ENCODE peak calls at places on chromosomes 1 and 21, in four cellular contexts. U is IMR-90, X is H9, I is H1. B is an unnamed sample.

GRCh38 chr1:26368006-26368405 is 4.5 kb downstream of the ZNF683 start:
- DNase-seq in I (no peak), U (no peak), X (no peak), B (no peak)

GRCh38 chr21:41247561-41247968 is 69.0 kb upstream of the FAM3B start:
- DNase-seq in X (no peak), U (peak), I (peak), B (no peak)

GRCh38 chr21:46667735-46668380 is 32.4 kb downstream of the PRMT2 start:
- DNase-seq in I (peak), U (peak), X (peak), B (peak)

GRCh38 chr1:1144122-1144842 is 28.4 kb upstream of the C1orf159 start:
- DNase-seq in X (peak), U (no peak), I (no peak), B (no peak)

GRCh38 chr1:156865258-156865657 is 4.6 kb downstream of the NTRK1 start:
- DNase-seq in U (no peak), X (no peak), I (no peak), B (no peak)

GRCh38 chr1:44048816-44049215 is 17.6 kb upstream of the SLC6A9 start:
- DNase-seq in X (no peak), U (peak), I (no peak), B (no peak)

GRCh38 chr1:27574001-27574781 is 29.8 kb downstream of the AHDC1 start:
- DNase-seq in I (no peak), X (no peak), U (no peak), B (peak)

GRCh38 chr1:2459757-2460156 is 16.3 kb upstream of the PLCH2 start:
- DNase-seq in X (no peak), I (no peak), U (peak), B (no peak)

GRCh38 chr21:38380391-38381137 is 117.7 kb downstream of the ERG start:
- DNase-seq in X (no peak), U (peak), I (no peak), B (no peak)

GRCh38 chr1:50701706-50702317 is 258.3 kb downstream of the FAF1 start:
- DNase-seq in I (no peak), X (no peak), U (no peak), B (no peak)

GRCh38 chr1:31855038-31855845 is 39.4 kb upstream of the SPOCD1 start:
- DNase-seq in X (no peak), I (no peak), U (peak), B (no peak)

GRCh38 chr1:22888320-22889075 is 84.2 kb downstream of the LACTBL1 start:
- DNase-seq in X (no peak), U (peak), I (no peak), B (no peak)

GRCh38 chr1:215682232-215682631 is 115.1 kb downstream of the KCTD3 start:
- DNase-seq in I (no peak), U (peak), X (no peak), B (no peak)

GRCh38 chr1:198657550-198658064 is 18.8 kb downstream of the PTPRC start:
- DNase-seq in X (no peak), I (no peak), U (peak), B (no peak)

GRCh38 chr1:101526813-101527212 is 290.0 kb downstream of the S1PR1 start:
- DNase-seq in X (no peak), U (no peak), I (no peak), B (no peak)

GRCh38 chr21:45154511-45155508 is 80.4 kb downstream of the ADARB1 start:
- DNase-seq in X (peak), I (peak), U (peak), B (peak)

GRCh38 chr1:179298952-179299351 is 5.4 kb downstream of the SOAT1 start:
- DNase-seq in U (no peak), X (no peak), I (no peak), B (no peak)

GRCh38 chr1:203286161-203286984 is 18.9 kb upstream of the BTG2 start:
- DNase-seq in U (no peak), X (no peak), I (no peak), B (peak)

GRCh38 chr1:203283597-203283996 is 21.7 kb upstream of the BTG2 start:
- DNase-seq in I (no peak), X (no peak), U (no peak), B (no peak)

GRCh38 chr1:203281851-203282661 is 23.3 kb upstream of the BTG2 start:
- DNase-seq in I (peak), U (no peak), X (no peak), B (no peak)

GRCh38 chr1:203282720-203283542 is 22.4 kb upstream of the BTG2 start:
- DNase-seq in U (no peak), I (no peak), X (no peak), B (no peak)

GRCh38 chr1:203284411-203285208 is 20.7 kb upstream of the BTG2 start:
- DNase-seq in X (no peak), U (no peak), I (no peak), B (no peak)
- H2AK5ac ChIP-seq in X (no peak), U (no peak), I (no peak), B (no peak)

GRCh38 chr1:41473738-41474362 is 10.6 kb downstream of the EDN2 start:
- DNase-seq in U (no peak), I (no peak), X (no peak), B (no peak)

GRCh38 chr1:41468082-41468762 is 16.3 kb downstream of the EDN2 start:
- DNase-seq in I (no peak), X (no peak), U (no peak), B (no peak)

GRCh38 chr1:41469706-41470105 is 14.8 kb downstream of the EDN2 start:
- DNase-seq in I (no peak), U (no peak), X (no peak), B (no peak)

GRCh38 chr1:41474490-41475271 is 9.8 kb downstream of the EDN2 start:
- DNase-seq in I (no peak), X (no peak), U (no peak), B (peak)

GRCh38 chr1:41471658-41472057 is 12.8 kb downstream of the EDN2 start:
- DNase-seq in I (no peak), U (no peak), X (no peak), B (no peak)
- H4K5ac ChIP-seq in I (no peak), U (no peak), X (no peak), B (no peak)

DNA sequence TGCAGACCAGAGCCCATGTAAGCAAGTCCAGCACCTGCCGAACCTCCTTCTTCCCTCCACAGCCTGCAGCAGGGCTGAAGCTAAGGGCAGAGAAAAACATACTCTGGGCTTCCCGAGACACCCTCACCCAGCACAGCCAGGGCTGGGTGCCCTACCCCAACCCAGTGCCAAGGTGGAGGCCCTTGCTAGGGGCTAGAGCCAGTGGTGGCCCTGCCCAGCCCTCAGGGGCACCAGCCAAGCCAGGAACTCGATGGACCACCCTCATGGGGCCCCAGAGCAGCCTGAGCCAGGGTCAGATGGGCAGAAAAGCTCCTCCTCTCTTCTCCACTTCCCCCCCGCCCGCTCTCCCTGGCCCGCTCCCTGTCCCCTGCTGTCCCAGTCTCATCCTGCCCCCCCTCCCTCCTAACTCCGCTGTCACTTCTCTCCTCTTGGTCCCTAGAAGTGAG is 15.9 kb downstream of the TNFRSF25 start:
- DNase-seq in I (no peak), U (no peak), X (no peak), B (no peak)
- H2AK5ac ChIP-seq in I (no peak), U (no peak), X (no peak), B (no peak)

DNA sequence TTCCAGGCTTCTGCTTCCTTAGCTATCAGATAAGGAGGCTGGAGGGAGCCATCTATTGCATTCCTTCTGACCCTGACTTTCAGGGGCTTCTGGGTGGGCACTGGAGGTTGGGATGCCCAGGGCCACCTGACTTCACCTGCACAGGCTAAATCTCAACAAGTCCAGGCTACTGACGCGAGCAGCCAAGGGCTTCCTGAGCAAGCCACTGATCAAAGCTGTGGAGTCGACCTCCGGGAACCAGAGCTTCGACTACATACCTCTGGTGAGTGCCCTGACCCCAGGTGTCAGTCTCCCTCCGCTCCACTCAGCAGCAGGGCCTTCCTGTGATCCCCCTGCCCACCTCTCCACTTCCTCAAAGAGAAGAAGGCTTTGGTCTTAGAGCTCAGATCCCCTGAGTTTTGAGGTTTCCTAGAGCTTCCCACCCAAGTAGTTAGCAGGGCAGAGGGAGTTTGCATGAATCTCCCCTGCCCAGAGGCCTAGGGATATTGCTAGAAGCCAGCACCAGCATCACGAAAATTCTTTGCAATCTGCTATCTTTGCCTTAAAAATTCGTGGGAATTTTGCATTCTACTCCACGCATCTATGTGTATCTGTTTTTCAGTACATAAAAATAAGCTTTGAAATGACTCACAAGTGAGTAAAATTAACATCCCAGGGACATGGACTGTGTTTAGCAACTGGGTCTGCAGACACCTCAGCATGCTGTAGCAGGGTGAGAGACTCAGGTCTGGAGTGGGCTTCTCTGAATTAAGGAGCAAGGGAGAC is 61.4 kb downstream of the VWA5B1 start:
- DNase-seq in U (no peak), X (no peak), I (no peak), B (no peak)
- H4K5ac ChIP-seq in U (no peak), X (no peak), I (no peak), B (no peak)

B was measured in mesendoderm.